ENCODE peak calls at places on chromosomes 16 and 17, in seven cellular contexts. D is activated CD4-positive, alpha-beta T cell treated with anti-CD3 and anti-CD28 coated beads, Interleukin-2, amount 50 U/mL, for 1 hour; O is stimulated activated naive B cell treated with anti-CD40 and anti-IgM and Interleukin-4, amounts not matched to agents 10 μg/mL and 1 μg/mL and 100 μg/mL, for 72 hours; V is astrocyte of the spinal cord; F is activated naive CD4-positive, alpha-beta T cell treated with anti-CD3 and anti-CD28 coated beads, Interleukin-2, amount 10 ng/mL, durations not matched to agents 7 days and 5 days; B is neuronal stem cell; W is T-helper 1 cell. L is an unnamed sample.

GRCh38 chr17:43774304-43775250 is 4.2 kb downstream of the DUSP3 start:
- DNase-seq in D (no peak), O (no peak), V (no peak), F (no peak), B (no peak), W (no peak), L (no peak)

GRCh38 chr16:50386139-50386538 is 17.4 kb upstream of the BRD7 start:
- DNase-seq in D (no peak), O (no peak), V (no peak), F (no peak), B (no peak), W (no peak), L (no peak)

GRCh38 chr16:86573215-86573614 is 5.1 kb upstream of the FOXL1 start:
- DNase-seq in D (no peak), O (no peak), V (peak), F (no peak), B (no peak), W (no peak), L (peak)

GRCh38 chr16:65375651-65376050 is 253.8 kb upstream of the CDH11 start:
- DNase-seq in D (no peak), O (no peak), V (peak), F (no peak), B (no peak), W (no peak), L (peak)

GRCh38 chr17:6065351-6065750 is 4.8 kb upstream of the WSCD1 start:
- DNase-seq in D (no peak), O (no peak), V (no peak), F (no peak), B (no peak), W (no peak), L (no peak)

GRCh38 chr17:49851387-49852291 is 3.8 kb upstream of the TAC4 start:
- DNase-seq in D (peak), O (peak), V (peak), F (peak), B (peak), W (peak), L (peak)

GRCh38 chr16:71781741-71782140 is 26.9 kb downstream of the AP1G1 start:
- DNase-seq in D (no peak), O (no peak), V (peak), F (no peak), B (no peak), W (no peak), L (peak)

GRCh38 chr17:17504341-17505140 is 8.3 kb upstream of the RASD1 start:
- DNase-seq in D (no peak), O (no peak), V (no peak), F (no peak), B (no peak), W (no peak), L (no peak)

GRCh38 chr16:66168777-66169176 is 197.7 kb upstream of the CDH5 start:
- DNase-seq in D (no peak), O (no peak), V (no peak), F (no peak), B (no peak), W (no peak), L (no peak)

GRCh38 chr16:4116328-4117249 is at the start of gene ADCY9:
- DNase-seq in D (peak), O (peak), V (peak), F (peak), B (peak), W (peak), L (peak)

GRCh38 chr17:20226814-20227482 is 217.8 kb downstream of the SPECC1 start:
- DNase-seq in D (peak), O (peak), V (peak), F (peak), B (peak), W (peak), L (peak)

GRCh38 chr16:79768594-79768993 is 168.1 kb upstream of the MAF start:
- DNase-seq in D (no peak), O (no peak), V (no peak), F (no peak), B (no peak), W (no peak), L (no peak)

GRCh38 chr16:54277845-54278703 is 8.5 kb downstream of the IRX3 start:
- DNase-seq in D (no peak), O (no peak), V (no peak), F (no peak), B (peak), W (no peak), L (no peak)

GRCh38 chr17:61217878-61218437 is 181.7 kb upstream of the TBX2 start:
- DNase-seq in D (no peak), O (no peak), V (no peak), F (no peak), B (no peak), W (no peak), L (no peak)

GRCh38 chr16:23949630-23950290 is 114.0 kb downstream of the PRKCB start:
- DNase-seq in D (peak), O (peak), V (no peak), F (peak), B (no peak), W (peak), L (no peak)

GRCh38 chr16:88613-89012 is 10.6 kb downstream of the MPG start:
- DNase-seq in D (no peak), O (no peak), V (no peak), F (no peak), B (no peak), W (no peak), L (no peak)

GRCh38 chr17:58338907-58339774 is 10.5 kb upstream of the TSPOAP1 start:
- DNase-seq in D (no peak), O (peak), V (peak), F (peak), B (no peak), W (no peak), L (peak)

GRCh38 chr17:7673239-7673638 is 14.1 kb downstream of the TP53 start:
- DNase-seq in D (peak), O (no peak), V (no peak), F (peak), B (no peak), W (no peak), L (no peak)

GRCh38 chr16:70710422-70711210 is 24.8 kb upstream of the MTSS2 start:
- DNase-seq in D (no peak), O (no peak), V (no peak), F (no peak), B (no peak), W (no peak), L (no peak)